ENCODE peak calls at places on chromosomes 13 and 19, in five cellular contexts. D is SHP77, M is bronchial epithelial cell, L is HuH-7, T is neuronal stem cell. H is an unnamed sample.

GRCh38 chr19:49761625-49762311 is 1.3 kb downstream of the TSKS start:
- DNase-seq in D (no peak), M (no peak), L (no peak), T (no peak), H (no peak)

GRCh38 chr13:80840313-80840976 is 499.5 kb upstream of the SPRY2 start:
- DNase-seq in D (no peak), M (no peak), L (no peak), T (peak), H (no peak)

GRCh38 chr13:25111557-25111956 is 15.6 kb downstream of the PABPC3 start:
- DNase-seq in D (no peak), M (peak), L (no peak), T (no peak), H (no peak)

GRCh38 chr13:40271931-40272775 is 394.3 kb downstream of the FOXO1 start:
- DNase-seq in D (no peak), M (peak), L (no peak), T (no peak), H (no peak)

GRCh38 chr19:51688665-51689571 is 4.2 kb upstream of the SPACA6 start:
- DNase-seq in D (peak), M (peak), L (peak), T (peak), H (peak)

GRCh38 chr19:51029718-51030117 is 3.3 kb upstream of the KLK11 start:
- DNase-seq in D (no peak), M (no peak), L (no peak), T (no peak), H (no peak)

GRCh38 chr13:27772651-27773425 is 19.4 kb upstream of the GSX1 start:
- DNase-seq in D (no peak), M (no peak), L (no peak), T (no peak), H (no peak)

GRCh38 chr19:32614916-32615315 is 33.9 kb downstream of the PDCD5 start:
- DNase-seq in D (no peak), M (no peak), L (no peak), T (no peak), H (no peak)

GRCh38 chr13:23678768-23679167 is 108.6 kb downstream of the TNFRSF19 start:
- DNase-seq in D (no peak), M (peak), L (no peak), T (no peak), H (no peak)